ENCODE peak calls at places on chromosomes 5 and 9, in six cellular contexts. One of them, this sample, is unnamed.
A peak's percentile ranks its signal among the peaks of the same experiment; 100 is the strongest.

GRCh38 chr9:110763568-110763967 is 95.0 kb downstream of the MUSK start:
- DNase-seq in fibroblast of lung: no peak
- DNase-seq in CD8-positive, alpha-beta T cell: no peak
- DNase-seq in OCI-LY7: no peak
- DNase-seq in lower lobe of right lung: no peak
- DNase-seq in A549: no peak
- DNase-seq in this sample: no peak

GRCh38 chr5:79831381-79831780 is 141.7 kb downstream of the CMYA5 start:
- DNase-seq in fibroblast of lung: no peak
- DNase-seq in CD8-positive, alpha-beta T cell: no peak
- DNase-seq in OCI-LY7: no peak
- DNase-seq in lower lobe of right lung: no peak
- DNase-seq in A549: no peak
- DNase-seq in this sample: no peak

GRCh38 chr9:98219364-98219716 is 26.9 kb upstream of the CORO2A start:
- DNase-seq in fibroblast of lung: no peak
- DNase-seq in CD8-positive, alpha-beta T cell: no peak
- DNase-seq in OCI-LY7: no peak
- DNase-seq in lower lobe of right lung: no peak
- DNase-seq in A549: peak; percentile 55
- DNase-seq in this sample: no peak

GRCh38 chr5:102719886-102720285 is 35.2 kb upstream of the PAM start:
- DNase-seq in fibroblast of lung: no peak
- DNase-seq in CD8-positive, alpha-beta T cell: no peak
- DNase-seq in OCI-LY7: no peak
- DNase-seq in lower lobe of right lung: no peak
- DNase-seq in A549: no peak
- DNase-seq in this sample: no peak

GRCh38 chr5:139023276-139023675 is 148.1 kb upstream of the LRRTM2 start:
- DNase-seq in fibroblast of lung: no peak
- DNase-seq in CD8-positive, alpha-beta T cell: no peak
- DNase-seq in OCI-LY7: no peak
- DNase-seq in lower lobe of right lung: no peak
- DNase-seq in A549: no peak
- DNase-seq in this sample: no peak

GRCh38 chr5:147956064-147956841 is 49.9 kb upstream of the C5orf46 start:
- DNase-seq in fibroblast of lung: no peak
- DNase-seq in CD8-positive, alpha-beta T cell: no peak
- DNase-seq in OCI-LY7: no peak
- DNase-seq in lower lobe of right lung: no peak
- DNase-seq in A549: no peak
- DNase-seq in this sample: peak; percentile 51

GRCh38 chr5:78056053-78056452 is 238.4 kb downstream of the AP3B1 start:
- DNase-seq in fibroblast of lung: no peak
- DNase-seq in CD8-positive, alpha-beta T cell: no peak
- DNase-seq in OCI-LY7: no peak
- DNase-seq in lower lobe of right lung: no peak
- DNase-seq in A549: no peak
- DNase-seq in this sample: no peak

GRCh38 chr9:136614372-136614922 is 48.3 kb upstream of the EGFL7 start:
- DNase-seq in fibroblast of lung: peak; percentile 89
- DNase-seq in CD8-positive, alpha-beta T cell: no peak
- DNase-seq in OCI-LY7: no peak
- DNase-seq in lower lobe of right lung: no peak
- DNase-seq in A549: no peak
- DNase-seq in this sample: no peak

GRCh38 chr9:86829496-86830046 is 117.7 kb downstream of the GAS1 start:
- DNase-seq in fibroblast of lung: no peak
- DNase-seq in CD8-positive, alpha-beta T cell: no peak
- DNase-seq in OCI-LY7: no peak
- DNase-seq in lower lobe of right lung: no peak
- DNase-seq in A549: no peak
- DNase-seq in this sample: no peak

GRCh38 chr5:109413463-109413862 is 3.7 kb upstream of the PJA2 start:
- DNase-seq in fibroblast of lung: peak; percentile 82
- DNase-seq in CD8-positive, alpha-beta T cell: no peak
- DNase-seq in OCI-LY7: no peak
- DNase-seq in lower lobe of right lung: no peak
- DNase-seq in A549: no peak
- DNase-seq in this sample: no peak

GRCh38 chr5:84259221-84260045 is 125.2 kb downstream of the EDIL3 start:
- DNase-seq in fibroblast of lung: peak; percentile 48
- DNase-seq in CD8-positive, alpha-beta T cell: no peak
- DNase-seq in OCI-LY7: no peak
- DNase-seq in lower lobe of right lung: no peak
- DNase-seq in A549: no peak
- DNase-seq in this sample: no peak

GRCh38 chr5:179006564-179006963 is 11.4 kb upstream of the GRM6 start:
- DNase-seq in fibroblast of lung: no peak
- DNase-seq in CD8-positive, alpha-beta T cell: no peak
- DNase-seq in OCI-LY7: no peak
- DNase-seq in lower lobe of right lung: no peak
- DNase-seq in A549: no peak
- DNase-seq in this sample: no peak

GRCh38 chr5:179008667-179009066 is 13.5 kb upstream of the GRM6 start:
- DNase-seq in fibroblast of lung: no peak
- DNase-seq in CD8-positive, alpha-beta T cell: no peak
- DNase-seq in OCI-LY7: peak; percentile 2
- DNase-seq in lower lobe of right lung: no peak
- DNase-seq in A549: no peak
- DNase-seq in this sample: no peak
- TF ChIP-seq CTCF in fibroblast of lung: no peak
- TF ChIP-seq CTCF in CD8-positive, alpha-beta T cell: no peak
- TF ChIP-seq CTCF in OCI-LY7: peak; percentile 74
- TF ChIP-seq CTCF in lower lobe of right lung: no peak
- TF ChIP-seq CTCF in A549: no peak
- TF ChIP-seq CTCF in this sample: peak; percentile 13

GRCh38 chr9:116155700-116156045 is 2.1 kb downstream of the PAPPA start:
- DNase-seq in fibroblast of lung: peak; percentile 54
- DNase-seq in CD8-positive, alpha-beta T cell: no peak
- DNase-seq in OCI-LY7: no peak
- DNase-seq in lower lobe of right lung: no peak
- DNase-seq in A549: no peak
- DNase-seq in this sample: no peak

GRCh38 chr9:116153765-116154333 is at the start of gene PAPPA:
- DNase-seq in fibroblast of lung: no peak
- DNase-seq in CD8-positive, alpha-beta T cell: no peak
- DNase-seq in OCI-LY7: no peak
- DNase-seq in lower lobe of right lung: no peak
- DNase-seq in A549: no peak
- DNase-seq in this sample: no peak

GRCh38 chr9:116154334-116154975 is 864 bp downstream of the PAPPA start:
- DNase-seq in fibroblast of lung: no peak
- DNase-seq in CD8-positive, alpha-beta T cell: no peak
- DNase-seq in OCI-LY7: no peak
- DNase-seq in lower lobe of right lung: no peak
- DNase-seq in A549: no peak
- DNase-seq in this sample: peak; percentile 26

GRCh38 chr9:116156621-116157314 is 3.2 kb downstream of the PAPPA start:
- DNase-seq in fibroblast of lung: peak; percentile 65
- DNase-seq in CD8-positive, alpha-beta T cell: no peak
- DNase-seq in OCI-LY7: no peak
- DNase-seq in lower lobe of right lung: no peak
- DNase-seq in A549: peak; percentile 85
- DNase-seq in this sample: no peak

DNA sequence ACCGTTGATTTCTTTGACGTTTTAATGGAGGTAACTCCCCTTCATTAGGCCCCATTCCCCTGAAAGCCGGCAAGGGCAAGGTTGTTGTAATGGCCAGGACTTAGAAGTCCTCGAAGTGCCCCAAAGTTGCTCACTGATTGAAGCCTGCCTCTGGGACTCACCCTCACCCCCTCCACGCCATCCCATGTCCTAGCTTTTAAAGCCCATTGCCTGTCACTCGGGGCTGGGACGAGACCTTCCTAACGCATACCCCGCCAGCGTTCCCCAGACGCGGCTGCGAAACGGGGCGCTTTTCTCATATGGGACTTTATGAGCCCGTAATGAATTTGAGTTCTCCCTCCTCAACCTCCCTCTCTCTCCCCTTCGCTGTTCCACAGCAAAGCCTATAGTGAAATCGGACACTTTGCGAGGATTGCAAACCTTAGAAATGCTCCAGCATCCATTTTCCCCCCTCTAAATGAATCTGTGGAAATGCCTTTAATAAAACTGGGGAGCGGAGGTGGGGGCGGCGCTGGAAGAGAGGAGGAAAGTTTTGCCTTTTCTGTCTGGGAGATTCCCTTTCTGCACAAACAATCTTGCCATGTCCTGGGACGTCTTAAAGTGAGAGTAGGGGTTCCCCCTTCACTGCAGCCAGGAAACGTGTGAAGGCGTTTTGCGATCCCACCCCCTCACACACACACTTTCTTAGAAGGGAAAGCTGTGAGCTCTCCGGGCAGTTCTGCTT is 1.5 kb downstream of the PAPPA start:
- DNase-seq in fibroblast of lung: peak; percentile 62
- DNase-seq in CD8-positive, alpha-beta T cell: no peak
- DNase-seq in OCI-LY7: no peak
- DNase-seq in lower lobe of right lung: no peak
- DNase-seq in A549: peak; percentile 77
- DNase-seq in this sample: no peak
- H3K27ac ChIP-seq in fibroblast of lung: peak overlapping the region; percentile 89
- H3K27ac ChIP-seq in CD8-positive, alpha-beta T cell: no peak overlapping the region
- H3K27ac ChIP-seq in OCI-LY7: no peak overlapping the region
- H3K27ac ChIP-seq in lower lobe of right lung: peak overlapping the region; percentile 44
- H3K27ac ChIP-seq in A549: peak overlapping the region; percentile 99
- H3K27ac ChIP-seq in this sample: no peak overlapping the region

DNA sequence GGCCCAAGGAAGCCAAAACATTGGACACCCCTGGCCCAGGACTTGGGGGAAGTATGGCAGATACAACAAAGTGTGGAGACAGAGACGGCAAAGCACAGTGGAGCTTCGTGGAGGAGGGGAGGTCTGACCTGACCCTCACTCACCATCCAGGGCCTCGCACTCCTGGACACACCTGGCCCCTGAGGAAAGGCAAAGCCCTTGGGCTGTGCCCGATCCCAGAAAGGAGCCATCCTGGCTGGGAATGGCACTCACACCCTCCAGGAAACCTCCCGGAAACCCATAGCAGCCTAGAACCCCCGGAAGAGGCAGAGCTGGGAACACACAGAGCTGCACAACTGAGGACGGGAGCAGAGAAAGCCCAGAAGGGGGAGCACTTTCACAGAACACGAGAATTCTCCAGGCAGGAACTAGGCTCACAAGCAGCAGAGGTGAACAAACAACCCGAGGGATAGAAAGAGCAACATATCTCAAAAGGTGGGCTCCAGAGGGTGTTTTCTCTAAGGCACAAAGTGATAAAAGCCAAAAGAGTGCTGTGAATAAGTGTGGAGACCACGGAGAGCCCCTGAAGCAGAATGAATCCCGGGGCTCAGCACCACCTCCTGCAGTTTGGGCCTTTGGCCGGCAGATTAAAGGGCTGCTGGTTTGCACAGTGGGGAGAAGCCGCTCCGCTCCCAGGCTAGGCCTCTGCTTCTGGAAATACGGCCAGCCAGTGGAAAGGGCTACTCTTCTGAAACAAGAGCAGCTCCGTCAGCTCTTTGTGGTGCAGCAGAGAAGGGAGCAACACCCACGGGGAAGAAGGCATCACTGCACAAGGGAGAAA is 108.2 kb downstream of the UBE2R2 start:
- DNase-seq in fibroblast of lung: peak; percentile 41
- DNase-seq in CD8-positive, alpha-beta T cell: no peak
- DNase-seq in OCI-LY7: peak; percentile 76
- DNase-seq in lower lobe of right lung: no peak
- DNase-seq in A549: peak; percentile 63
- DNase-seq in this sample: peak; percentile 30
- TF ChIP-seq CTCF in fibroblast of lung: peak; percentile 74
- TF ChIP-seq CTCF in CD8-positive, alpha-beta T cell: no peak
- TF ChIP-seq CTCF in OCI-LY7: peak; percentile 92
- TF ChIP-seq CTCF in lower lobe of right lung: peak; percentile 50
- TF ChIP-seq CTCF in A549: peak; percentile 76
- TF ChIP-seq CTCF in this sample: no peak

GRCh38 chr5:135537271-135537670 is 1.5 kb upstream of the NEUROG1 start:
- DNase-seq in fibroblast of lung: no peak
- DNase-seq in CD8-positive, alpha-beta T cell: no peak
- DNase-seq in OCI-LY7: no peak
- DNase-seq in lower lobe of right lung: no peak
- DNase-seq in A549: no peak
- DNase-seq in this sample: no peak
- H3K27ac ChIP-seq in fibroblast of lung: no peak overlapping the region
- H3K27ac ChIP-seq in CD8-positive, alpha-beta T cell: no peak overlapping the region
- H3K27ac ChIP-seq in OCI-LY7: no peak overlapping the region
- H3K27ac ChIP-seq in lower lobe of right lung: no peak overlapping the region
- H3K27ac ChIP-seq in A549: no peak overlapping the region
- H3K27ac ChIP-seq in this sample: no peak overlapping the region

DNA sequence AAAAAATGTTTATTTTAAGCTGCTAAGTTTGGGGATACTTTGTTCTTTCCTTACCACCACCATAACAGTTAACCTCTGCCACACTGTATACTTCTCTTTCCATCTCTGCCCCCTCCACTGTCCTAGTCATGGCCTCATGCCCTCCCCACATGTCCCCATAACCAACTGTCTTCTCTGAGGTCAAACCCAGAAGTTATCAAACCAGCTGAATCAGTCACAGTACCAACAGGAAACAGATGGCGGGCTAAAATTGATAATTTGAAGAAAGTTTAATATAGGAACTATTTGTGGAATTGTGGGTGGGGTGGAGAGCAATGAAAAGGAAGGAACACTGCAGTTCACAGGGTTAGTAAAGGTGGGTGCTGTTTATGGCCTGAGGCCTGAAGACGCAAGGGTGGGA is 5.7 kb upstream of the DCTN4 start:
- DNase-seq in fibroblast of lung: no peak
- DNase-seq in CD8-positive, alpha-beta T cell: no peak
- DNase-seq in OCI-LY7: no peak
- DNase-seq in lower lobe of right lung: no peak
- DNase-seq in A549: no peak
- DNase-seq in this sample: no peak
- TF ChIP-seq CTCF in fibroblast of lung: no peak
- TF ChIP-seq CTCF in CD8-positive, alpha-beta T cell: no peak
- TF ChIP-seq CTCF in OCI-LY7: no peak
- TF ChIP-seq CTCF in lower lobe of right lung: no peak
- TF ChIP-seq CTCF in A549: no peak
- TF ChIP-seq CTCF in this sample: no peak

DNA sequence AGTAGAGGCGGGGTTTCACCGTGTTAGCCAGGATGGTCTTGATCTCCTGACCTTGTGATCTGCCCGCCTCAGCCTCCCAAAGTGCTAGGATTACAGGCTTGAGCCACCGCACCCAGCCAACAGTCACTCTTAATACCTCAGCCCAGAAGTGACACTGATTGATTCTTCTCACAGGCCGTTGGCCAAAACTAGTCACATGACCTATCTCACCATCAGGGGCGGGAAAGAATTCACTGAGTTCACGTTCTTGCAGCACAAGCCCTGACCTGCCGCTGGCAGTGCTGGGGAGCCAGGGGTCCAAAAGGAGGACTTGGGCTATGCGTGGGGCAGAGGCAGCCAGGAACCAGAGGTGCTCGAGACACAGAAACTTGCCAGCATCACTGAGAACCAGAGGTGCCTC is 55.0 kb upstream of the CPLX2 start:
- DNase-seq in fibroblast of lung: no peak
- DNase-seq in CD8-positive, alpha-beta T cell: no peak
- DNase-seq in OCI-LY7: no peak
- DNase-seq in lower lobe of right lung: no peak
- DNase-seq in A549: no peak
- DNase-seq in this sample: peak; percentile 73
- H3K27ac ChIP-seq in fibroblast of lung: no peak overlapping the region
- H3K27ac ChIP-seq in CD8-positive, alpha-beta T cell: no peak overlapping the region
- H3K27ac ChIP-seq in OCI-LY7: no peak overlapping the region
- H3K27ac ChIP-seq in lower lobe of right lung: no peak overlapping the region
- H3K27ac ChIP-seq in A549: peak overlapping the region; percentile 15
- H3K27ac ChIP-seq in this sample: peak overlapping the region; percentile 54

GRCh38 chr5:34562791-34563190 is 93.3 kb upstream of the RAI14 start:
- DNase-seq in fibroblast of lung: no peak
- DNase-seq in CD8-positive, alpha-beta T cell: no peak
- DNase-seq in OCI-LY7: no peak
- DNase-seq in lower lobe of right lung: no peak
- DNase-seq in A549: no peak
- DNase-seq in this sample: no peak
- TF ChIP-seq CTCF in fibroblast of lung: no peak
- TF ChIP-seq CTCF in CD8-positive, alpha-beta T cell: no peak
- TF ChIP-seq CTCF in OCI-LY7: no peak
- TF ChIP-seq CTCF in lower lobe of right lung: no peak
- TF ChIP-seq CTCF in A549: no peak
- TF ChIP-seq CTCF in this sample: no peak